ENCODE peak calls at places on chromosomes 2 and 18, in four cellular contexts. One of them, this sample, is unnamed.

GRCh38 chr18:56576826-56577573 is 61.4 kb downstream of the TXNL1 start:
- DNase-seq in nephron progenitor cell: no peak
- DNase-seq in kidney epithelial cell: no peak
- DNase-seq in endothelial cell: no peak
- DNase-seq in this sample: no peak

GRCh38 chr2:100260712-100261620 is 61.3 kb downstream of the LONRF2 start:
- DNase-seq in nephron progenitor cell: peak
- DNase-seq in kidney epithelial cell: peak
- DNase-seq in endothelial cell: peak
- DNase-seq in this sample: peak

GRCh38 chr18:47595816-47596501 is 334.5 kb downstream of the SMAD2 start:
- DNase-seq in nephron progenitor cell: no peak
- DNase-seq in kidney epithelial cell: no peak
- DNase-seq in endothelial cell: peak
- DNase-seq in this sample: no peak

GRCh38 chr2:235032466-235032865 is 80.6 kb downstream of the SH3BP4 start:
- DNase-seq in nephron progenitor cell: no peak
- DNase-seq in kidney epithelial cell: no peak
- DNase-seq in endothelial cell: no peak
- DNase-seq in this sample: no peak

GRCh38 chr2:158512323-158512722 is 55.6 kb downstream of the PKP4 start:
- DNase-seq in nephron progenitor cell: no peak
- DNase-seq in kidney epithelial cell: no peak
- DNase-seq in endothelial cell: no peak
- DNase-seq in this sample: no peak

GRCh38 chr2:139574371-139574770 is 794.2 kb upstream of the NXPH2 start:
- DNase-seq in nephron progenitor cell: no peak
- DNase-seq in kidney epithelial cell: no peak
- DNase-seq in endothelial cell: no peak
- DNase-seq in this sample: no peak

GRCh38 chr2:246489-247145 is 17.2 kb downstream of the SH3YL1 start:
- DNase-seq in nephron progenitor cell: peak
- DNase-seq in kidney epithelial cell: peak
- DNase-seq in endothelial cell: peak
- DNase-seq in this sample: no peak

GRCh38 chr2:199455186-199455532 is 2.6 kb downstream of the SATB2 start:
- DNase-seq in nephron progenitor cell: no peak
- DNase-seq in kidney epithelial cell: no peak
- DNase-seq in endothelial cell: no peak
- DNase-seq in this sample: no peak

GRCh38 chr2:226002438-226002837 is 602.9 kb downstream of the NYAP2 start:
- DNase-seq in nephron progenitor cell: no peak
- DNase-seq in kidney epithelial cell: peak
- DNase-seq in endothelial cell: no peak
- DNase-seq in this sample: no peak

GRCh38 chr18:32802606-32803451 is 30.0 kb upstream of the KLHL14 start:
- DNase-seq in nephron progenitor cell: no peak
- DNase-seq in kidney epithelial cell: no peak
- DNase-seq in endothelial cell: no peak
- DNase-seq in this sample: no peak

GRCh38 chr2:70936165-70936978 is 672 bp downstream of the ATP6V1B1 start:
- DNase-seq in nephron progenitor cell: no peak
- DNase-seq in kidney epithelial cell: no peak
- DNase-seq in endothelial cell: no peak
- DNase-seq in this sample: peak

GRCh38 chr2:223414646-223415045 is 187.5 kb downstream of the SCG2 start:
- DNase-seq in nephron progenitor cell: no peak
- DNase-seq in kidney epithelial cell: no peak
- DNase-seq in endothelial cell: no peak
- DNase-seq in this sample: no peak

GRCh38 chr2:34031097-34031496 is 432.0 kb upstream of the FAM98A start:
- DNase-seq in nephron progenitor cell: no peak
- DNase-seq in kidney epithelial cell: no peak
- DNase-seq in endothelial cell: no peak
- DNase-seq in this sample: no peak

GRCh38 chr2:31028415-31028814 is 109.8 kb downstream of the GALNT14 start:
- DNase-seq in nephron progenitor cell: no peak
- DNase-seq in kidney epithelial cell: no peak
- DNase-seq in endothelial cell: no peak
- DNase-seq in this sample: no peak

GRCh38 chr2:31032475-31032874 is 105.8 kb downstream of the GALNT14 start:
- DNase-seq in nephron progenitor cell: no peak
- DNase-seq in kidney epithelial cell: no peak
- DNase-seq in endothelial cell: no peak
- DNase-seq in this sample: no peak

GRCh38 chr2:31031132-31031706 is 107.0 kb downstream of the GALNT14 start:
- DNase-seq in nephron progenitor cell: no peak
- DNase-seq in kidney epithelial cell: no peak
- DNase-seq in endothelial cell: no peak
- DNase-seq in this sample: no peak

GRCh38 chr2:31037058-31037457 is 101.2 kb downstream of the GALNT14 start:
- DNase-seq in nephron progenitor cell: no peak
- DNase-seq in kidney epithelial cell: no peak
- DNase-seq in endothelial cell: no peak
- DNase-seq in this sample: no peak

DNA sequence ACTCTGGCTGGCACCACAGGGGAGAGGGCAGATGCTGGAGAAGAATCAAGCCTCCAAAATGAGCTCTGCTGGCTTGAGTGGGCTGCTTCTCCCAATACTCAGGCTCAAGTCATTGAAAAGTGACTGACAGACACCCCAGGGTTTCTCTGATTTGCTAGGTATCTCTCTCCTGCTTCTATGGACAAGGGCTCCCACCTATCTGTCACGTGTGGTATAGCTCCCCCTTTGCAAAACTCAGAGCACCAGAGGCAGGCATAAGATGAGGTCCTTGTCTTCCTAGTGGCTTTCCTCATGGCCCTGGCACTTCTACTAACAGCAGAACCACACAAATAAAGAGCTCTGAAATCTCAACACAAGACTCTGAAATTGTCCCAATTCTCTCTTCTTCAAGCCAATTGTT is 105.2 kb downstream of the GALNT14 start:
- DNase-seq in nephron progenitor cell: no peak
- DNase-seq in kidney epithelial cell: no peak
- DNase-seq in endothelial cell: no peak
- DNase-seq in this sample: no peak
- TF ChIP-seq CTCF in nephron progenitor cell: no peak
- TF ChIP-seq CTCF in kidney epithelial cell: no peak
- TF ChIP-seq CTCF in endothelial cell: no peak
- TF ChIP-seq CTCF in this sample: peak

DNA sequence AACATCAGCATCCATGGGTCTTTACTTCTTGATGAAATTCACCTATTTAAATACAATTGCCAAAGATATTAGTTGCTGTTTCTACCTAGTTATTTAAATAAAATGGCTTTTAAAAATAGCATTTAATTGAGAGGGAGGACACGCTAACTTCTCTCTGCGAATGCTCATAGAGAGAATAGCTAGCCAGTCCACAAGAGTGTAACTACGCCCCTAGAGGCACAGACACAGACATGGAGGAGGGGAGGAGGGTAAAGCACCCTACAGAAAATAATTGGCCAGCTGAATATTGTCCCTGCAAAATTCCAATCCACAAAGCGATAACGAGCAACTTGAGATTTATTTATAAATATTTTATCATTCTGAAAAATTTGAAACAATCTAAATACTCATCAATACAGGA is 97.0 kb upstream of the PAPOLG start:
- DNase-seq in nephron progenitor cell: no peak
- DNase-seq in kidney epithelial cell: no peak
- DNase-seq in endothelial cell: no peak
- DNase-seq in this sample: no peak
- TF ChIP-seq CTCF in nephron progenitor cell: no peak
- TF ChIP-seq CTCF in kidney epithelial cell: no peak
- TF ChIP-seq CTCF in endothelial cell: no peak
- TF ChIP-seq CTCF in this sample: no peak

DNA sequence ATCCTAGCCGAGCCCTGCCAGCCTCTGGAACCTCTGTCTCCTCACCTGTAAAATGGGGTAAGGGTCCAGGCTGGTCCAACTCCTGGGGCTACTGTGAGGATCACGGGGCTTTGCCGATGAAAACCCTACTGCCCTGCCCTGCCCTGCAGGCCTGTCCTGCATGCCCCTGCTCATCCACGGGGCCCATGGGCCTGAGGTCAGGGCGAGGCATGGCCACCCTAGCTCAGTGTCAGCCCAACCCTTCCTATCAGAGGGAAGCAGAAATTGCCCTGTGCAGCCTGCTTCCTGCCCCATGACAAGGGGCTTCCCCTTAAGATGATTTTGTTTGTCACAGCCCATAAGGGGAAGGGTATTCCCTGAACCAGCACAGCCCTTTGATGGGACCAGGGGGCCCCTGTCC is 353.7 kb upstream of the ID2 start:
- DNase-seq in nephron progenitor cell: no peak
- DNase-seq in kidney epithelial cell: no peak
- DNase-seq in endothelial cell: no peak
- DNase-seq in this sample: no peak
- TF ChIP-seq CTCF in nephron progenitor cell: no peak
- TF ChIP-seq CTCF in kidney epithelial cell: no peak
- TF ChIP-seq CTCF in endothelial cell: no peak
- TF ChIP-seq CTCF in this sample: no peak

DNA sequence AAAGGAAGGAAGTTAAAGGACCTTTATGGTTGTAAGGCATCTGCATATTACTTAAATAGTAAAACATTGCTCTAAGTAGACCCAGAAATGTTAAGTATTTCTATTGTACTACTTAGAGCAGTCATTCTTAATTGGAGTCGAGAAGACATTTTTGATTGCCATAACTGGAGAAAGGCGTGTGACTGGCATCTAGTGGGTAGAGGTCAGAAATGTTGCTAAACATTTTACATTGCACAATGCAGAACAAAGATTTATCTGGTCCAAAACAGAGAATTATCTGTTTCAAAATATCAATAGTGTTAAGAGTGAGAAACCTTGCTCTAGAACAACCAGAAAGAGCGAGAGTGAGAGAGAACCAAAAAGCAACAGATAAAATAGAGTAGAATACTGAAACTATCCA is 23.3 kb upstream of the ROCK1 start:
- DNase-seq in nephron progenitor cell: no peak
- DNase-seq in kidney epithelial cell: no peak
- DNase-seq in endothelial cell: no peak
- DNase-seq in this sample: no peak
- TF ChIP-seq CTCF in nephron progenitor cell: no peak
- TF ChIP-seq CTCF in kidney epithelial cell: no peak
- TF ChIP-seq CTCF in endothelial cell: no peak
- TF ChIP-seq CTCF in this sample: no peak

DNA sequence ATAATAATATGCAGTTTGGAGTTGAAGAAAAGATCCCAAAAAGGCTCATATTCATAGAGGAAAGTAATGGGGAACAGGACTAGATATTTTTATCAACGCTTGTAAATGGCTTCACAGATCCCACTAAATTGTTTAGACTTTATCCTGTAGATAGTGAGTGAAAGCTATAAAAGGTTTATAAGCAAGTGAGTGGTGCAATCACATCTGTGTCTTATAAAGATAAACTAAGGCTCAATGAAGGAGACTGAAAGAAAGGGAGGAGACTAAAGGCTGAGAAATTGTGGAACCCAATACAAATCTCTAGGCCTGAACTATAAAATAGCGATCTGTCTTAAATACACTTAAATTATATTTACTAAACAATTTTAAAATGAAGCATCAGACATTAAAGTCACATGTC is 7.7 kb downstream of the SP3 start:
- DNase-seq in nephron progenitor cell: no peak
- DNase-seq in kidney epithelial cell: no peak
- DNase-seq in endothelial cell: no peak
- DNase-seq in this sample: no peak
- TF ChIP-seq CTCF in nephron progenitor cell: no peak
- TF ChIP-seq CTCF in kidney epithelial cell: no peak
- TF ChIP-seq CTCF in endothelial cell: no peak
- TF ChIP-seq CTCF in this sample: no peak

GRCh38 chr2:65640793-65641103 is 208.3 kb upstream of the SPRED2 start:
- DNase-seq in nephron progenitor cell: no peak
- DNase-seq in kidney epithelial cell: no peak
- DNase-seq in endothelial cell: no peak
- DNase-seq in this sample: no peak
- TF ChIP-seq CTCF in nephron progenitor cell: no peak
- TF ChIP-seq CTCF in kidney epithelial cell: no peak
- TF ChIP-seq CTCF in endothelial cell: no peak
- TF ChIP-seq CTCF in this sample: no peak

DNA sequence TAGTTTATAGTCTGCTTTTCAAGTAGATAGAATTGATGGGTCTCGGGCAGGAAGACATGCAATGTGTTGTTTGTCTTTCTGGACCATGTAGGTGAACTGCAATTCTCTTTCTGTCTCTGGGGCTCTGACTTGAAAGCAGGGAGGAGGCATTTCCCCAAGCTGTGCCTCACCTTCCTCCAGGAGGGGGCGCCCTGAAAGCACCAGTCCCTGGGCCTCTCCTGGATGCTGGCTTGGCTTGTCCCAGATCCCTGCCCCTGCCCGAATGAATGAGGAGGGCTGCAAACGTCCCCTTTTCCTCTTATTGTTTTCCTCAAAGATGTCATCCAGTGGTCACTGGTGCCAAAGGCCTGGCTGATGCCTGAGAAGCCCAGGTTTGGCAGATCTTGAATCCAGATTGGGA is 270.6 kb downstream of the CELF4 start:
- DNase-seq in nephron progenitor cell: peak
- DNase-seq in kidney epithelial cell: no peak
- DNase-seq in endothelial cell: peak
- DNase-seq in this sample: peak
- TF ChIP-seq CTCF in nephron progenitor cell: peak
- TF ChIP-seq CTCF in kidney epithelial cell: peak
- TF ChIP-seq CTCF in endothelial cell: peak
- TF ChIP-seq CTCF in this sample: peak

GRCh38 chr2:113039675-113040074 is 13.0 kb downstream of the IL36B start:
- DNase-seq in nephron progenitor cell: no peak
- DNase-seq in kidney epithelial cell: no peak
- DNase-seq in endothelial cell: no peak
- DNase-seq in this sample: no peak

GRCh38 chr2:113046465-113046864 is 6.2 kb downstream of the IL36B start:
- DNase-seq in nephron progenitor cell: no peak
- DNase-seq in kidney epithelial cell: no peak
- DNase-seq in endothelial cell: no peak
- DNase-seq in this sample: no peak

GRCh38 chr2:113039158-113039557 is 13.5 kb downstream of the IL36B start:
- DNase-seq in nephron progenitor cell: no peak
- DNase-seq in kidney epithelial cell: no peak
- DNase-seq in endothelial cell: no peak
- DNase-seq in this sample: no peak

GRCh38 chr2:113036763-113037162 is 15.9 kb downstream of the IL36B start:
- DNase-seq in nephron progenitor cell: no peak
- DNase-seq in kidney epithelial cell: no peak
- DNase-seq in endothelial cell: no peak
- DNase-seq in this sample: no peak

GRCh38 chr2:113041871-113042270 is 10.8 kb downstream of the IL36B start:
- DNase-seq in nephron progenitor cell: no peak
- DNase-seq in kidney epithelial cell: no peak
- DNase-seq in endothelial cell: no peak
- DNase-seq in this sample: no peak
- TF ChIP-seq CTCF in nephron progenitor cell: no peak
- TF ChIP-seq CTCF in kidney epithelial cell: peak
- TF ChIP-seq CTCF in endothelial cell: no peak
- TF ChIP-seq CTCF in this sample: peak

GRCh38 chr2:47177042-47177565 is 22.0 kb upstream of the STPG4 start:
- DNase-seq in nephron progenitor cell: no peak
- DNase-seq in kidney epithelial cell: no peak
- DNase-seq in endothelial cell: no peak
- DNase-seq in this sample: no peak
- TF ChIP-seq CTCF in nephron progenitor cell: no peak
- TF ChIP-seq CTCF in kidney epithelial cell: no peak
- TF ChIP-seq CTCF in endothelial cell: no peak
- TF ChIP-seq CTCF in this sample: no peak

GRCh38 chr2:240344904-240345303 is 90.6 kb upstream of the GPC1 start:
- DNase-seq in nephron progenitor cell: no peak
- DNase-seq in kidney epithelial cell: no peak
- DNase-seq in endothelial cell: no peak
- DNase-seq in this sample: no peak
- TF ChIP-seq CTCF in nephron progenitor cell: no peak
- TF ChIP-seq CTCF in kidney epithelial cell: no peak
- TF ChIP-seq CTCF in endothelial cell: no peak
- TF ChIP-seq CTCF in this sample: no peak